ENCODE peak calls at places on chromosomes 1 and 21, in eight cellular contexts. N is AG10803, A is fibroblast of lung, H is HFF-Myc, S is astrocyte of the cerebellum, V is heart left ventricle, C is left ventricle myocardium inferior, J is IMR-90. P is an unnamed sample.

GRCh38 chr1:226599636-226600238 is 51.2 kb downstream of the STUM start:
- DNase-seq in N (no peak), V (no peak), S (no peak), J (no peak), A (no peak), C (no peak), H (no peak), P (no peak)

GRCh38 chr1:54838565-54839180 is 37.5 kb upstream of the TTC22 start:
- DNase-seq in C (no peak), S (no peak), A (no peak), J (no peak), N (no peak), V (no peak), H (no peak), P (no peak)

GRCh38 chr1:78892251-78892650 is 114.3 kb downstream of the ADGRL4 start:
- DNase-seq in H (peak), A (peak), J (peak), V (no peak), C (no peak), N (peak), S (no peak), P (no peak)

GRCh38 chr1:181485276-181486097 is 2.2 kb downstream of the CACNA1E start:
- DNase-seq in H (no peak), N (no peak), C (no peak), S (no peak), J (no peak), A (no peak), V (no peak), P (peak)

GRCh38 chr21:45529785-45530422 is 12.3 kb downstream of the SLC19A1 start:
- DNase-seq in V (no peak), J (no peak), A (no peak), H (no peak), S (no peak), C (no peak), N (no peak), P (no peak)

GRCh38 chr1:154178856-154179811 is 12.8 kb downstream of the TPM3 start:
- DNase-seq in J (no peak), C (no peak), V (no peak), S (no peak), A (no peak), N (no peak), H (no peak), P (no peak)

GRCh38 chr1:30718636-30719405 is 4.6 kb downstream of the MATN1 start:
- DNase-seq in J (peak), N (peak), V (peak), H (peak), C (peak), A (peak), S (peak), P (no peak)

GRCh38 chr1:22747021-22747734 is 36.5 kb downstream of the EPHB2 start:
- DNase-seq in H (no peak), V (no peak), A (peak), N (peak), S (peak), C (no peak), J (peak), P (no peak)

GRCh38 chr1:109535971-109536491 is 3.6 kb upstream of the GPR61 start:
- DNase-seq in J (no peak), N (no peak), A (no peak), V (peak), H (no peak), S (no peak), C (peak), P (no peak)

GRCh38 chr1:185674201-185674600 is 60.0 kb upstream of the HMCN1 start:
- DNase-seq in H (no peak), V (peak), J (no peak), A (no peak), N (no peak), S (no peak), C (no peak), P (peak)

DNA sequence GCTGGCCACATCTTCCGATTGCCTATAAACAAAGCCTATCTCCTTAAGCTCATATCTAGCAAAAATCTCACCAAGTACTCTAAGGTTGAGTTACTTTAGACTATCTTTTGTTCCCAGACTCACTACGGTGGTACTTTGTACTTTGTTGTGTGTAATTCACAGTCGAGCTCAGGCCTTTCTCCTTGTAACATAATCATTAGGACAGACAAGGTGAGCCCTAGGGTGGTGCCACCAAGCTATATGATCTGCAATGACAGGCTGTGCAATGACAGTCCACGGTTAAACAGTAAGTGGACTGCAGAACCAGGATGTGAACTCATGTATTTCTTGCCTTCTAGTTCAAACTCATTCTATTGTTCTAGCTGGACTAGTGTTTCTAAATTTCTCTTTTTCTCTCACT is 132.2 kb downstream of the UBE2U start:
- DNase-seq in V (no peak), S (no peak), C (no peak), A (no peak), J (no peak), N (no peak), H (no peak), P (no peak)
- TF ChIP-seq CTCF in V (no peak), S (no peak), C (no peak), A (no peak), J (no peak), N (no peak), H (no peak), P (no peak)

GRCh38 chr21:41741253-41742072 is 25.4 kb downstream of the RIPK4 start:
- DNase-seq in V (no peak), A (no peak), C (no peak), J (no peak), N (no peak), H (no peak), S (no peak), P (no peak)

GRCh38 chr21:41742073-41742875 is 24.6 kb downstream of the RIPK4 start:
- DNase-seq in A (no peak), J (no peak), V (no peak), C (no peak), H (no peak), S (no peak), N (no peak), P (no peak)

GRCh38 chr21:41744028-41744940 is 22.6 kb downstream of the RIPK4 start:
- DNase-seq in V (no peak), S (no peak), C (no peak), H (no peak), J (no peak), A (no peak), N (no peak), P (no peak)

GRCh38 chr21:41745026-41745820 is 21.6 kb downstream of the RIPK4 start:
- DNase-seq in J (no peak), V (no peak), C (no peak), S (no peak), A (no peak), H (no peak), N (no peak), P (no peak)

GRCh38 chr21:41743321-41744027 is 23.4 kb downstream of the RIPK4 start:
- DNase-seq in C (no peak), N (no peak), V (no peak), A (no peak), J (no peak), S (no peak), H (no peak), P (no peak)
- H3K4me3 ChIP-seq in C (no peak), N (no peak), V (no peak), A (no peak), J (no peak), S (no peak), H (no peak), P (no peak)

DNA sequence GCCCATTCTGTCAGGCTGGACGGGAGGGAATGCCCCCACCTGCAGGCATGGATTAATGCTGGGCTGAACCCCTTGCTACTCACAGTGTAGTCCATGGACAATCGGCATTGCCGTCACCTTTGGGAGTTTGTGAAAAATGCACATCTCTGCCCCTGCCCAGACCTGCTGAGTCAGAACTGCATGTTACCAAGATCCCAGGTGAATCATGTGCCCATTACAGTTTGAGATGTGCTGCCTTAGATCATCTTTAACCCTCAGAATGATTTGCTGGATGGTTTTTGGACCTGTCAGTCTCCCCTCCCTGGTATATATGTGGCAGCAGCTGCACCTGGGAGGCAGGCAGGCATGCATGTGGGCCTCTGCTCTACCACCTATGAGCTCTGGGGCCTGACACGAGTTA is 15.0 kb downstream of the HTR6 start:
- DNase-seq in C (no peak), S (no peak), H (no peak), N (no peak), V (no peak), J (no peak), A (no peak), P (no peak)
- TF ChIP-seq CTCF in C (no peak), S (no peak), H (no peak), N (no peak), V (no peak), J (no peak), A (no peak), P (no peak)

GRCh38 chr1:15152318-15153183 is 996 bp upstream of the TMEM51 start:
- DNase-seq in V (peak), N (peak), S (peak), A (peak), J (peak), C (peak), H (peak), P (peak)

GRCh38 chr1:15151377-15151806 is 2.2 kb upstream of the TMEM51 start:
- DNase-seq in A (no peak), H (no peak), J (no peak), C (no peak), N (no peak), S (no peak), V (no peak), P (no peak)

GRCh38 chr1:15153184-15153841 is at the start of gene TMEM51:
- DNase-seq in C (peak), H (no peak), S (no peak), V (peak), J (peak), A (peak), N (no peak), P (no peak)

GRCh38 chr1:15150376-15150775 is 3.2 kb upstream of the TMEM51 start:
- DNase-seq in J (no peak), V (no peak), N (no peak), A (no peak), S (no peak), C (no peak), H (no peak), P (no peak)

GRCh38 chr1:15151871-15152270 is 1.7 kb upstream of the TMEM51 start:
- DNase-seq in A (no peak), S (no peak), J (no peak), V (no peak), C (no peak), H (no peak), N (no peak), P (no peak)
- H3K4me3 ChIP-seq in A (no peak), S (peak), J (no peak), V (no peak), C (peak), H (peak), N (no peak), P (no peak)

GRCh38 chr1:200969726-200970521 is 53.6 kb downstream of the KIF21B start:
- DNase-seq in C (no peak), H (no peak), J (no peak), V (no peak), S (no peak), A (no peak), N (no peak), P (peak)
- TF ChIP-seq CTCF in C (no peak), H (no peak), J (no peak), V (no peak), S (no peak), A (no peak), N (no peak), P (peak)

GRCh38 chr1:238488406-238488805 is 597.7 kb upstream of the ZP4 start:
- DNase-seq in J (peak), C (no peak), H (no peak), V (no peak), S (no peak), A (peak), N (no peak), P (no peak)

GRCh38 chr1:238487931-238488330 is 597.2 kb upstream of the ZP4 start:
- DNase-seq in V (no peak), H (no peak), N (peak), S (no peak), J (peak), A (peak), C (no peak), P (no peak)

GRCh38 chr1:238485906-238486219 is 595.1 kb upstream of the ZP4 start:
- DNase-seq in A (no peak), C (no peak), J (no peak), H (no peak), N (peak), V (no peak), S (no peak), P (no peak)

GRCh38 chr1:238484121-238484520 is 593.4 kb upstream of the ZP4 start:
- DNase-seq in J (peak), C (no peak), V (no peak), N (no peak), S (no peak), H (no peak), A (peak), P (no peak)

GRCh38 chr1:238485062-238485905 is 594.6 kb upstream of the ZP4 start:
- DNase-seq in A (peak), N (peak), S (no peak), J (peak), C (no peak), H (peak), V (no peak), P (no peak)
- H3K4me3 ChIP-seq in A (no peak), N (peak), S (peak), J (no peak), C (no peak), H (no peak), V (no peak), P (no peak)

DNA sequence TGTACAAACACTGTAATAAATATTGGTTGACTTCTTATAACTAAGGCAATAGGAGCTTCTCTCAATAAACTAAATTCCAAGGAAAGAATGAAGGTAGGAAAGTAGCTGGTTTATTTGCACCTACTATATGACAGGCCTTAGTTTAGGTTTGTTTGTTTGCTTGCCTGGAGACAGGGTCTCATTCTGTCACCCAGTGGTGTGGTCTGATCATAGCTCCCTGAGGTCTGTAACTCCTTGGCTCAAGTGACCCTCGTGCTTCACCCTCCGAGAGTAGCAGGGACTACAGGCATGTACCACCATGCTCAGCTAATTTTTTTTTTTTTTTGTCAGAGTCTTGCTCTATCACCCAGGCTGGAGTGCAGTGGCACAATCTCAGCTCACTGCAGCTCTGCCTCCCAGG is 1.9 kb upstream of the EDARADD start:
- DNase-seq in V (no peak), J (no peak), C (no peak), S (no peak), A (no peak), H (no peak), N (no peak), P (no peak)
- TF ChIP-seq CTCF in V (no peak), J (no peak), C (no peak), S (no peak), A (no peak), H (no peak), N (no peak), P (no peak)

GRCh38 chr1:155192346-155193274 is 15.1 kb downstream of the THBS3 start:
- DNase-seq in C (no peak), J (no peak), H (no peak), V (no peak), S (no peak), A (no peak), N (no peak), P (no peak)
- H3K4me3 ChIP-seq in C (peak), J (no peak), H (peak), V (peak), S (peak), A (peak), N (peak), P (peak)